ENCODE peak calls at places on chromosomes 11 and 22, in four cellular contexts. E, T, X and Q are unnamed samples.

GRCh38 chr11:74932169-74932568 is 16.7 kb downstream of the XRRA1 start:
- DNase-seq in E (no peak), T (no peak), X (no peak), Q (no peak)

GRCh38 chr11:112627588-112628045 is 333.6 kb upstream of the NCAM1 start:
- DNase-seq in E (no peak), T (no peak), X (peak; percentile 83), Q (no peak)

GRCh38 chr11:100528872-100529416 is 158.1 kb upstream of the ARHGAP42 start:
- DNase-seq in E (no peak), T (no peak), X (no peak), Q (no peak)

GRCh38 chr11:122189259-122189658 is 73.2 kb upstream of the BLID start:
- DNase-seq in E (no peak), T (peak; percentile 82), X (no peak), Q (no peak)

GRCh38 chr11:64872790-64873488 is 5.5 kb downstream of the EHD1 start:
- DNase-seq in E (peak; percentile 46), T (no peak), X (no peak), Q (no peak)

GRCh38 chr11:11025087-11025486 is 167.2 kb upstream of the ZBED5 start:
- DNase-seq in E (no peak), T (peak; percentile 26), X (no peak), Q (no peak)

GRCh38 chr11:118156531-118157185 is 4.0 kb upstream of the SCN4B start:
- DNase-seq in E (no peak), T (no peak), X (no peak), Q (peak; percentile 53)

GRCh38 chr11:13333456-13333957 is 55.9 kb downstream of the BMAL1 start:
- DNase-seq in E (peak; percentile 18), T (peak; percentile 54), X (no peak), Q (no peak)

GRCh38 chr11:64534950-64535349 is 56.1 kb upstream of the SLC22A12 start:
- DNase-seq in E (no peak), T (no peak), X (no peak), Q (no peak)

GRCh38 chr22:50085211-50085999 is at the start of gene MLC1:
- DNase-seq in E (no peak), T (no peak), X (no peak), Q (no peak)

DNA sequence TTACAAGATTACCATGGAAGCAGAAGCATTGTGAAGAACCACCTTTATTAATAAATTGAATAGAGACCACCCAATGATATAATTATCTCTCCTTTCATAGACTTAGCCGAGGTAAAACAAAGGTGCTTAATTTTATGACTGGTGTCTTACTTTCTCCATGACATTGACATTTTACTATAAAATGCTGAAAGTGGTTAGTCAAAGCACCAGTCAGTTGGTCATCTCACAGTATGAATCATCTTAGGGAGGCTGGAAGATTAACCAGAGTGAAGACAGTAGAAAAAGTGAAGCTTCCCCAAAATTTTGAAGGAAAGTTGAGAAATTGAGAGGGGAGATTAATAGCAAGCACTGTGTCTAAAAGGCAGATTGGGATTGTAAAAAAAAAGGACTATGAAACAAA is 557.5 kb upstream of the ANO5 start:
- DNase-seq in E (no peak), T (no peak), X (no peak), Q (no peak)
- TF ChIP-seq RAD21 in E (no peak), T (no peak), X (no peak), Q (no peak)

DNA sequence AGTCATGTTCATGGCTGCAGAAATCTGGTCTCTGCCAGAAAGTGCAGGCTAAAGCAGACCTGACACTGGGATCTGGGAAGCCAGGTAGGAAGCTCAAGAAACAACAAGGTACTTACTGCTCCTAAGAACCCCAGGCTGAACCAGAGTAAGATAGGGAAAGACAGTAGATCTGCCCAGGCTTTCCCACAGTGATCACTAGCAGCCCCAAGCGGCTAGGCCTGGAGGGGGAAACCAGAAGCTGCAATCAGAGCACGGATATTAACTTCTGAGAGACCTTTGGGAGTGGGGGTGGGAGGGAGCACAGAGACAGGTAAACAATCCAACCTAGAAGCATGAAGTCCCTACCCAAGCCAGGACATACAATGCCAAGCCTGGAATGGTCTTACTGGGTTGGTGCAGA is 135.2 kb upstream of the C11orf58 start:
- DNase-seq in E (no peak), T (no peak), X (no peak), Q (peak; percentile 72)
- TF ChIP-seq EP300 in E (no peak), T (no peak), X (no peak), Q (no peak)

DNA sequence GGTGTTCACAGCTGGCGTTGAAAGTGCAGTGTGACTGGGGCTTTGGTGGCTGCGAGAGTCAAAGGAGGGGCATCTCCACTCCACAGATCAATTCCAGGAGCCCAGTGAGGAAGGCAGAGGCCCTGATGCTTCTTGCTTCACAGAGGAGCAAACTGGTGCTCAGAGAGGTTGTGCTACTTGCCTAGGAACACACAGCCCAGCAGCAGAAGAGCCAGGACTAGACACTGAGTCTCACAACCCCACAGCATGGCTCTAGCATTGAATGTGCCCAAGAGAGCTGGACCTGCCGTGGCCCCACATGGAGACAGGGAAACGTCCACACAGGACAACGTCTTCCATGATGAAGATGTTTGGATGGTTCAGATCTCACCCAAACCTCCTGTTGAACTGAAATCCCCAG is 33.3 kb downstream of the LINC01488 start:
- DNase-seq in E (no peak), T (no peak), X (no peak), Q (no peak)
- TF ChIP-seq CHD4 in E (no peak), T (no peak), X (no peak), Q (no peak)

DNA sequence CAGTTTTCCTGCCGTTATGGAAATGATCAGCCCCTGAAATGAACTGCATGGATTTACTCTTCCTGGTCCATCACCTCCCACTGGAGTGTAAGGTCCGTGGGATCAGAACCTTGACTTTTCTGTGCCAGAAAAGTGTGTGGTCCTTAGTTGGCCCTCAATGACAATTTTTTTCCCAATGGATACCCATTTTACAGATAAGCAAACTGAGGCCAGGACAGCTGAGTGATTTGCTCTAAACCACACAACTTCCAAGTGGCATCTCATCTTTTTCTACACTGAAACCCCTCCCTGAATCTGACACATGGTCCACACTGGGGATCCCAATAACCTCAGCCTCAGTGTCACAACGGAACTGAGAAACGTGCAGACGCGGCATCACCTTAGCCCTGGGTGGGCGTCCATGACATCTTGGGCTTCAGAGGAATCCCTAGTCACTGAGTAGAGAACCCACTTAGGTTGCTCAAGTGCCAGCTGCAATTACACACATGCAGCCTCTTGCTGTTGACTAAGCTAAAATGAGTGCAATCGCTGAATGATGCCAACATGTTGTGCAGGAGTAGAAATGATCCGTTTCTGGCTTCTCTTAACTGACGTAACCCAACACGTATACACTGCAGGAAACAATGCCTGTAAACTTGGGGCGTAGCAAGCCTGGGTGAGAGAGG is 136.5 kb downstream of the SHANK2 start:
- DNase-seq in E (no peak), T (no peak), X (no peak), Q (no peak)
- TF ChIP-seq RAD21 in E (no peak), T (no peak), X (no peak), Q (no peak)

DNA sequence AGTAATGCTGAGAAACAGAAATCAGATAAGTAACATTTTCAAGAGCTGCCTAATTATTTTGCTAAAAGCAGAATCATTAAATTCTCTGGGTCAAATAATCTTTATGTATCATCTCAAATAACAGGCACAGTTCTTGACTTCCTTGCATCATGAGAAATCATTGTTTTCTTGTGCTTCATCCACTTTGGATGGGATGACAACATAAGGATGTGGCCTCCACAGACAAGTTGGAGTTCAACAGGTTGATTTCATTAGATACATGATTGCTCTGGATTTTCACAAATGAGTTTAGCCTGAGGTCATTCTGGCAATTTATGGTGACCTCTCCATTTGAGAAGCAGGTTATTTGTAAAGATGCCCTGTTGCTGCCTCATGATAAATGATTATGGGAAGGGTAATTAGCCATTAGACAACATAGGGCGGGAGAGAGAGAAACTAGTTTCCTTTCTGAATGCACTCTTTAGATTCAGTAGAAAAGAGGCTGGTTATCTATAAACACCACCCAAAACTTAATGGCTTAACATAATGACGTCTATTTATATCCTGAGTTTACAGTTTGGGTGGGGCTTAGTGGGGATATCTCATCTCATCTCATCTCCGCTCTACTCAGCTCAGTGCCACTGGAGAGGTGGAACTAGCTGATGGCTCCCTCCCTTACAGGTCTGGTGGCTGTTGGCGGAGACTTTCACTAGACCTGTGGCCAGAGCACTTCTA is 35.0 kb upstream of the ADORA2A start:
- DNase-seq in E (no peak), T (no peak), X (no peak), Q (no peak)
- TF ChIP-seq EP300 in E (no peak), T (no peak), X (no peak), Q (no peak)

DNA sequence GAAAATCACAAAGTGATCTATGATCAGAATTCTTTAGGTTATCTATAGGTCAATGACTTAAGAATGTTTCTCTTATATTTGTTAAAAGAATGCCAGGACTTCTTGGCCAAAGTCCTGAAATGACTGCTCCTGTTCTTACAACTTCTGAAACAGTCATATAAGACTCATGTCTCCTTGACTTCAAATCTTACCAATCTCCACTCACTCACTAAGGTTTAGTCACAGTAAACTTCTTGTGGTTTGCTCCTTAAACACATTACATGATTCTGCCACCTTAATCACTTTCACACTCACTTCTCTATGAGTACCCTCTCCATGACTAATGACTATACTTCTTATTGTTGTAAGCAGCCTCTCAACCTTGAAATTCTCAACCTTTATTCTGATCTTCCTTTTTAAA is 648.7 kb upstream of the CCDC179 start:
- DNase-seq in E (no peak), T (no peak), X (no peak), Q (no peak)
- TF ChIP-seq CHD4 in E (no peak), T (no peak), X (no peak), Q (no peak)

DNA sequence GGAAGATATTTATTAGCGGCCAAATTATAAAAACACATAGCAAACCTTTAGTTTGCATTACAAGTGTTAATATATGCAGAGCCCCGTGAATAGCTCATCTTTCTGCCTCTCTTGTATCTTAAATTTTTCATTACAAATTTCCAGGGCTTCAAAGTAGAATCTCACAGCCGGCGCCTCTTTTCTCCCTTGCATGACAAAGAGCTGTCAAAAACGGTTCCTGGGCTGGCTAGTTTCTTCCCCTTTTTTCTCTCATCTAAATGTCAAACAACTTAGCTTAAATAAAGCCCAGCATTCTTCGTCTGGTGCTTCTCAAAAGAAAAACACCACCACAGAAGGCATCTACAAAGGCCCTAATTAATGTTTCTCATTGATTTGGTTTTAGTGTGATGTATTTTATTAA is 253.0 kb downstream of the INSC start:
- DNase-seq in E (no peak), T (no peak), X (no peak), Q (no peak)
- TF ChIP-seq RAD21 in E (no peak), T (no peak), X (no peak), Q (no peak)